ENCODE peak calls at places on chromosomes 2 and 18, in ten cellular contexts. D is fibroblast of lung, H is astrocyte, W is GM23248, S is PC-3, A is K562, G is IMR-90, P is mammary epithelial cell, E is neural progenitor cell, Y is neuronal stem cell. Q is an unnamed sample.

GRCh38 chr18:75533954-75534353 is 106.5 kb upstream of the SMIM21 start:
- DNase-seq in E (no peak), H (peak), W (peak), Y (no peak), S (no peak), P (no peak), G (peak), D (peak), A (no peak), Q (no peak)

GRCh38 chr2:49360051-49360767 is 205.9 kb upstream of the FSHR start:
- DNase-seq in P (no peak), G (no peak), D (no peak), H (no peak), A (no peak), E (peak), Y (no peak), W (no peak), S (no peak), Q (no peak)

GRCh38 chr2:94874277-94874997 is 3.2 kb downstream of the TEKT4 start:
- DNase-seq in G (peak), A (peak), S (peak), E (no peak), P (no peak), D (no peak), H (no peak), Y (peak), W (peak), Q (peak)

GRCh38 chr2:109532728-109533076 is 81.1 kb downstream of the SEPTIN10 start:
- DNase-seq in W (no peak), Y (no peak), P (no peak), G (no peak), A (no peak), S (no peak), D (no peak), H (no peak), E (no peak), Q (no peak)

GRCh38 chr2:20630967-20631366 is 19.9 kb downstream of the HS1BP3 start:
- DNase-seq in P (no peak), W (no peak), D (no peak), H (no peak), E (no peak), G (no peak), Y (no peak), A (no peak), S (no peak), Q (no peak)

GRCh38 chr2:85761-86160 is 39.5 kb upstream of the FAM110C start:
- DNase-seq in W (no peak), G (no peak), A (no peak), S (no peak), Y (no peak), E (no peak), D (no peak), H (no peak), P (no peak), Q (no peak)

GRCh38 chr2:109513749-109514588 is 99.8 kb downstream of the SEPTIN10 start:
- DNase-seq in W (peak), H (peak), E (no peak), G (peak), Y (no peak), D (peak), A (no peak), P (peak), S (peak), Q (peak)

GRCh38 chr2:226440119-226440917 is 359.3 kb downstream of the IRS1 start:
- DNase-seq in H (peak), P (no peak), D (peak), E (no peak), W (peak), Y (no peak), S (peak), G (peak), A (no peak), Q (no peak)

GRCh38 chr18:22230403-22231042 is 61.1 kb downstream of the GATA6 start:
- DNase-seq in H (peak), S (peak), D (peak), W (peak), P (no peak), E (no peak), A (no peak), G (peak), Y (no peak), Q (no peak)

GRCh38 chr2:18149660-18150246 is 271.3 kb downstream of the KCNS3 start:
- DNase-seq in H (no peak), S (peak), P (peak), W (peak), D (peak), E (peak), Y (peak), A (peak), G (peak), Q (no peak)

GRCh38 chr2:118738524-118739308 is 108.7 kb downstream of the EN1 start:
- DNase-seq in H (peak), E (no peak), W (peak), D (peak), P (peak), G (peak), S (peak), Y (no peak), A (peak), Q (no peak)

GRCh38 chr2:217975626-217976025 is 27.2 kb downstream of the TNS1 start:
- DNase-seq in G (no peak), D (no peak), W (peak), Y (no peak), E (no peak), S (no peak), H (no peak), A (no peak), P (no peak), Q (no peak)

GRCh38 chr2:163345795-163346573 is 389.8 kb downstream of the FIGN start:
- DNase-seq in A (peak), W (peak), S (peak), E (peak), G (peak), Y (peak), P (peak), H (peak), D (peak), Q (no peak)

GRCh38 chr2:134134827-134135226 is 119.0 kb upstream of the MGAT5 start:
- DNase-seq in H (no peak), E (no peak), D (no peak), P (no peak), S (no peak), Y (no peak), A (no peak), G (no peak), W (no peak), Q (no peak)

GRCh38 chr18:61651145-61651879 is 241.5 kb downstream of the RNF152 start:
- DNase-seq in G (no peak), A (no peak), E (no peak), S (no peak), Y (no peak), P (no peak), D (no peak), H (no peak), W (no peak), Q (no peak)

GRCh38 chr18:45962461-45962860 is 4.7 kb downstream of the EPG5 start:
- DNase-seq in S (peak), W (peak), Y (no peak), P (peak), H (peak), E (no peak), G (peak), D (peak), A (peak), Q (peak)

GRCh38 chr2:203498161-203498560 is 36.9 kb downstream of the RAPH1 start:
- DNase-seq in A (no peak), S (peak), H (peak), Y (no peak), W (peak), P (peak), G (peak), D (peak), E (no peak), Q (no peak)

GRCh38 chr2:69196327-69197117 is 183.5 kb downstream of the ANTXR1 start:
- DNase-seq in A (no peak), H (peak), E (no peak), D (peak), S (no peak), W (peak), Y (no peak), P (peak), G (peak), Q (no peak)

GRCh38 chr2:673016-673415 is 4.2 kb downstream of the TMEM18 start:
- DNase-seq in P (no peak), W (no peak), A (no peak), G (no peak), D (no peak), H (no peak), S (no peak), E (no peak), Y (no peak), Q (no peak)

GRCh38 chr2:101011152-101011551 is 9.1 kb downstream of the RPL31 start:
- DNase-seq in E (no peak), P (no peak), Y (no peak), A (no peak), G (no peak), S (no peak), W (no peak), D (no peak), H (no peak), Q (no peak)

GRCh38 chr18:6449213-6449612 is 34.5 kb upstream of the L3MBTL4 start:
- DNase-seq in A (no peak), W (no peak), D (no peak), Y (no peak), G (no peak), E (no peak), H (no peak), S (no peak), P (no peak), Q (no peak)

GRCh38 chr18:12989397-12990127 is 1.6 kb upstream of the CEP192 start:
- DNase-seq in W (no peak), G (no peak), Y (no peak), S (no peak), E (no peak), P (no peak), A (peak), D (no peak), H (no peak), Q (no peak)

GRCh38 chr2:142041105-142041504 is 89.7 kb downstream of the LRP1B start:
- DNase-seq in S (peak), A (no peak), P (peak), E (no peak), W (peak), G (no peak), H (peak), D (peak), Y (no peak), Q (no peak)

GRCh38 chr18:74242451-74243096 is 49.2 kb downstream of the CYB5A start:
- DNase-seq in W (no peak), Y (no peak), P (no peak), S (peak), A (peak), H (no peak), D (peak), E (no peak), G (no peak), Q (no peak)

GRCh38 chr2:10469301-10469700 is 21.2 kb upstream of the ODC1 start:
- DNase-seq in D (no peak), H (no peak), G (no peak), P (no peak), A (no peak), E (no peak), W (no peak), Y (no peak), S (no peak), Q (no peak)

GRCh38 chr2:114709936-114710850 is 267.8 kb downstream of the DPP10 start:
- DNase-seq in W (no peak), A (no peak), E (peak), P (no peak), G (no peak), H (no peak), D (no peak), Y (no peak), S (no peak), Q (no peak)
- H3K9ac ChIP-seq in W (no peak), A (no peak), E (no peak), P (no peak), G (no peak), H (no peak), D (no peak), Y (no peak), S (no peak), Q (no peak)

GRCh38 chr18:2882201-2882600 is 35.4 kb downstream of the EMILIN2 start:
- DNase-seq in D (no peak), E (no peak), W (no peak), S (no peak), H (no peak), G (no peak), A (no peak), Y (no peak), P (no peak), Q (no peak)
- H3K27ac ChIP-seq in D (peak), E (no peak), W (peak), S (no peak), H (peak), G (no peak), A (no peak), Y (no peak), P (no peak), Q (no peak)

GRCh38 chr2:239520811-239521517 is 120.1 kb upstream of the HDAC4 start:
- DNase-seq in A (no peak), D (no peak), H (no peak), Y (no peak), G (no peak), S (no peak), P (no peak), W (no peak), E (no peak), Q (no peak)

GRCh38 chr2:239523147-239523943 is 122.5 kb upstream of the HDAC4 start:
- DNase-seq in A (no peak), Y (no peak), W (no peak), D (no peak), P (no peak), S (no peak), H (no peak), E (no peak), G (no peak), Q (no peak)

GRCh38 chr2:239521518-239521815 is 120.6 kb upstream of the HDAC4 start:
- DNase-seq in H (no peak), S (no peak), W (no peak), A (no peak), Y (no peak), E (no peak), G (no peak), D (no peak), P (no peak), Q (no peak)

GRCh38 chr2:239522740-239523119 is 121.9 kb upstream of the HDAC4 start:
- DNase-seq in A (no peak), D (no peak), P (no peak), Y (no peak), S (no peak), H (no peak), E (no peak), G (no peak), W (no peak), Q (no peak)

GRCh38 chr2:239522002-239522739 is 121.4 kb upstream of the HDAC4 start:
- DNase-seq in S (no peak), P (no peak), G (no peak), Y (no peak), W (peak), H (no peak), D (no peak), A (peak), E (no peak), Q (no peak)
- H2AFZ ChIP-seq in S (no peak), P (no peak), G (no peak), Y (no peak), W (no peak), H (no peak), D (no peak), A (no peak), E (no peak), Q (no peak)

DNA sequence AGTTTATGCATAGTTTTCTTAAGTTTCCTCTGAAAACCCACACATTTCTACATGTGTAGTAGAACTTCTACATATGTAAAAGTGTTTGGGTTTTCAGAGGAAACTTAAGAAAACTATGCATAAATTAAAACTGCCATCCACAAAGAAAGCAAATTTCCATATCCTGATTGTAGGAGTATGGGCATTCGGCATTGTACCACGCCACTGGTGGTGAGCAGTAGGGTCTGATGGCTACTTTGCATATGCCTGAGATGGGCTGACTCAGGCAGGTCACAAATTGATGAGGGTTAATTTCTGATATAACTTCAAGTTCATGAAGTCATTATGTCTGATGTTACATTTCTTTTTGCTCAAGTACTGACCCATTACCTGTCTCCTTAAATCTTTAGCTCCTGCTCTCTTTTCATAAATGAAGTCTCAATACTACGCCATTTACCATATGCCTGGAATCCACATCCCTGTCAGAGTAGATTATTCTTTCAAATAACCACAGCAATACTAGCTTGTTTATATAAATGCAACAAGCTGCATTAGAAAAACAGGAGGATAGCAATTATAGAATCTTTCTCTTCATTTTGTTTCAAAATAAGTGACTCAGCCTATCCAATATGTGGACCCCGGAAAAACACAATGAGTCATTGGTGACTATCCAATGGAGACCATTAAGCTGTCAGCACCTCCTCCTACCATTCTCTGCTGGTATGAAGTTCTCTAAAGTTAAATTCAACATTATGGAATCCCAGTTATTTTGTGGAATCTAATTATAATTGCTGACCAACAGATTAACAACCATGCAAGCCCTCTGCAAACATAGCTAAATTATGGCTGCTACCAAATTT is 355.2 kb upstream of the UBE2E3 start:
- DNase-seq in H (peak), S (peak), E (no peak), A (no peak), D (peak), W (peak), P (peak), Y (no peak), G (peak), Q (no peak)
- H3K9ac ChIP-seq in H (no peak), S (no peak), E (no peak), A (no peak), D (no peak), W (no peak), P (no peak), Y (no peak), G (no peak), Q (no peak)

GRCh38 chr2:59019551-59020164 is 778.5 kb upstream of the FANCL start:
- DNase-seq in E (no peak), Y (no peak), S (no peak), G (no peak), W (no peak), A (no peak), D (no peak), P (no peak), H (no peak), Q (no peak)
- H3K27ac ChIP-seq in E (no peak), Y (no peak), S (no peak), G (no peak), W (no peak), A (no peak), D (no peak), P (no peak), H (no peak), Q (no peak)

GRCh38 chr2:88999365-88999764 is 307.9 kb downstream of the RPIA start:
- DNase-seq in Y (no peak), P (no peak), H (no peak), A (no peak), S (no peak), W (no peak), G (no peak), E (no peak), D (no peak), Q (no peak)

GRCh38 chr2:89000235-89000634 is 308.8 kb downstream of the RPIA start:
- DNase-seq in G (no peak), E (no peak), D (no peak), H (no peak), P (no peak), Y (no peak), A (no peak), S (no peak), W (no peak), Q (no peak)
- H2AFZ ChIP-seq in G (no peak), E (no peak), D (no peak), H (no peak), P (no peak), Y (no peak), A (no peak), S (no peak), W (no peak), Q (no peak)

GRCh38 chr2:157899125-157899839 is 23.2 kb upstream of the ACVR1 start:
- DNase-seq in G (no peak), A (peak), H (no peak), E (no peak), Y (no peak), W (no peak), P (no peak), S (no peak), D (no peak), Q (peak)
- H3K9ac ChIP-seq in G (no peak), A (peak), H (no peak), E (no peak), Y (no peak), W (no peak), P (no peak), S (no peak), D (no peak), Q (no peak)

DNA sequence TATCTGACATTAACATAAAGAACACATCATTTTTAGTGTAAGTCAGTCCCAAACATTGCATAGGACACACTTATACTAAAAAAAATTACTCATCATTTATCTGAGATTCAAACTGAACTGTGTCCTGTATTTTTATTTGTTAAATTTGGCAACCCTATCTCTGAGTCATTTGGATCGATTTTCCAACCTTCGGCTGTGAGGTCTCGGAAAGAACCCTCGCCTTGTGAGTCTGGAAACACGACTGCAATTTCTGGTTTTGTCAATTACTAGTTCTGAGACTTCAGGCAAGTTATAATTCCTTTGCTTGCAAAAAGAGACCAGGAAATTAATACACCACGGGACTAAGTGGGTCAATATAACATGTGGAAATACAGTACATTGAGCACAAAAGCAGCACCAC is 14.0 kb downstream of the ATP8B1 start:
- DNase-seq in P (peak), A (no peak), E (no peak), H (peak), G (peak), S (peak), W (peak), Y (no peak), D (peak), Q (no peak)
- H3K27ac ChIP-seq in P (peak), A (no peak), E (no peak), H (peak), G (peak), S (peak), W (peak), Y (no peak), D (peak), Q (no peak)